ENCODE peak calls at places on chromosomes 16 and 17, in five cellular contexts. D, Z, S, I and B are unnamed samples.

GRCh38 chr17:32288600-32288999 is 23.0 kb downstream of the RHBDL3 start:
- DNase-seq in D (no peak), Z (no peak), S (peak), I (no peak), B (no peak)

GRCh38 chr16:12113581-12114375 is 137.2 kb downstream of the SNX29 start:
- DNase-seq in D (no peak), Z (no peak), S (no peak), I (no peak), B (no peak)

GRCh38 chr16:66984902-66985311 is 3.5 kb upstream of the CES4A start:
- DNase-seq in D (no peak), Z (no peak), S (no peak), I (no peak), B (no peak)

GRCh38 chr16:79139799-79140198 is 460.7 kb downstream of the MAF start:
- DNase-seq in D (no peak), Z (no peak), S (no peak), I (no peak), B (no peak)

GRCh38 chr17:21511368-21512195 is 135.4 kb downstream of the KCNJ12 start:
- DNase-seq in D (peak), Z (peak), S (peak), I (peak), B (peak)

GRCh38 chr17:80427366-80428282 is 12.7 kb downstream of the ENDOV start:
- DNase-seq in D (no peak), Z (no peak), S (no peak), I (no peak), B (no peak)

GRCh38 chr17:18326572-18326971 is 11.5 kb downstream of the SMCR8 start:
- DNase-seq in D (no peak), Z (peak), S (no peak), I (no peak), B (no peak)

GRCh38 chr16:24988137-24988535 is 27.0 kb downstream of the ARHGAP17 start:
- DNase-seq in D (no peak), Z (no peak), S (no peak), I (no peak), B (no peak)

GRCh38 chr17:50114849-50115357 is 15.1 kb downstream of the SAMD14 start:
- DNase-seq in D (no peak), Z (peak), S (peak), I (no peak), B (peak)